ENCODE peak calls at places on chromosomes 1 and 21, in nine cellular contexts. R is A549, G is K562, D is sigmoid colon, C is tibial nerve, F is SK-N-SH, V is suprapubic skin, P is ovary, I is stomach. Q is an unnamed sample. For H3K4me1, the result is how much of the 10 kb centered on the place peaks cover.

GRCh38 chr1:117171900-117172501 is 38.7 kb downstream of the VTCN1 start:
- DNase-seq in R (no peak), G (no peak), D (no peak), C (peak), F (no peak), V (no peak), P (no peak), I (peak), Q (no peak)

GRCh38 chr1:193417420-193417819 is 231.0 kb upstream of the B3GALT2 start:
- DNase-seq in R (no peak), G (no peak), D (no peak), C (no peak), F (no peak), V (no peak), P (no peak), I (no peak), Q (no peak)

GRCh38 chr1:223088713-223089240 is 54.3 kb downstream of the TLR5 start:
- DNase-seq in R (no peak), G (no peak), D (no peak), C (no peak), F (no peak), V (no peak), P (no peak), I (no peak), Q (no peak)

GRCh38 chr1:118185083-118185899 is at the start of gene SPAG17:
- DNase-seq in R (peak), G (peak), D (no peak), C (peak), F (peak), V (peak), P (peak), I (peak), Q (peak)

GRCh38 chr21:25561668-25562641 is 45.3 kb downstream of the MRPL39 start:
- DNase-seq in R (no peak), G (no peak), D (peak), C (peak), F (peak), V (peak), P (peak), I (peak), Q (peak)

GRCh38 chr1:212610575-212610967 is 2.0 kb downstream of the ATF3 start:
- DNase-seq in R (no peak), G (no peak), D (no peak), C (no peak), F (no peak), V (no peak), P (no peak), I (no peak), Q (no peak)

GRCh38 chr1:109793486-109794318 is 30.0 kb upstream of the EPS8L3 start:
- DNase-seq in R (no peak), G (peak), D (peak), C (no peak), F (peak), V (peak), P (peak), I (peak), Q (peak)

GRCh38 chr1:66576645-66577044 is 42.7 kb downstream of the SGIP1 start:
- DNase-seq in R (no peak), G (peak), D (no peak), C (no peak), F (peak), V (no peak), P (no peak), I (no peak), Q (no peak)

GRCh38 chr1:234701737-234702341 is 91.9 kb upstream of the IRF2BP2 start:
- DNase-seq in R (no peak), G (no peak), D (peak), C (no peak), F (no peak), V (peak), P (no peak), I (no peak), Q (no peak)

GRCh38 chr1:169460193-169460833 is 25.4 kb downstream of the SLC19A2 start:
- DNase-seq in R (no peak), G (no peak), D (no peak), C (no peak), F (peak), V (no peak), P (peak), I (peak), Q (no peak)

GRCh38 chr1:233704882-233705723 is 91.2 kb downstream of the KCNK1 start:
- DNase-seq in R (no peak), G (no peak), D (no peak), C (no peak), F (peak), V (no peak), P (no peak), I (no peak), Q (no peak)

GRCh38 chr1:203521071-203521794 is 27.3 kb downstream of the OPTC start:
- DNase-seq in R (no peak), G (no peak), D (no peak), C (no peak), F (no peak), V (no peak), P (no peak), I (peak), Q (no peak)

GRCh38 chr1:155591770-155592169 is 18.2 kb upstream of the MSTO1 start:
- DNase-seq in R (peak), G (peak), D (no peak), C (peak), F (peak), V (no peak), P (no peak), I (no peak), Q (no peak)

GRCh38 chr21:27244356-27244755 is 277.5 kb upstream of the ADAMTS5 start:
- DNase-seq in R (no peak), G (no peak), D (no peak), C (no peak), F (no peak), V (no peak), P (no peak), I (no peak), Q (no peak)

GRCh38 chr1:38815903-38816627 is 43.5 kb downstream of the RRAGC start:
- DNase-seq in R (no peak), G (peak), D (no peak), C (no peak), F (no peak), V (no peak), P (no peak), I (no peak), Q (peak)

GRCh38 chr1:157774412-157774811 is 2.5 kb downstream of the FCRL2 start:
- DNase-seq in R (no peak), G (no peak), D (no peak), C (no peak), F (no peak), V (no peak), P (no peak), I (no peak), Q (no peak)

GRCh38 chr1:173393655-173393993 is 83.5 kb upstream of the PRDX6 start:
- DNase-seq in R (no peak), G (no peak), D (no peak), C (no peak), F (no peak), V (no peak), P (no peak), I (no peak), Q (no peak)

GRCh38 chr1:115364044-115364775 is 26.2 kb upstream of the NGF start:
- DNase-seq in R (no peak), G (no peak), D (no peak), C (no peak), F (peak), V (no peak), P (no peak), I (no peak), Q (no peak)

GRCh38 chr1:161115132-161115711 is 2.6 kb downstream of the PFDN2 start:
- DNase-seq in R (peak), G (peak), D (no peak), C (no peak), F (no peak), V (no peak), P (no peak), I (no peak), Q (no peak)

GRCh38 chr1:204207136-204207616 is 6.6 kb downstream of the GOLT1A start:
- DNase-seq in R (peak), G (peak), D (peak), C (peak), F (peak), V (peak), P (peak), I (peak), Q (peak)

GRCh38 chr1:203124546-203125317 is 2.8 kb upstream of the ADORA1 start:
- DNase-seq in R (no peak), G (peak), D (no peak), C (no peak), F (no peak), V (no peak), P (no peak), I (no peak), Q (no peak)

GRCh38 chr1:219757890-219758289 is 145.0 kb upstream of the ZC3H11B start:
- DNase-seq in R (no peak), G (peak), D (no peak), C (no peak), F (peak), V (no peak), P (peak), I (no peak), Q (no peak)

GRCh38 chr1:235649722-235650163 is at the start of gene GNG4:
- DNase-seq in R (no peak), G (no peak), D (peak), C (no peak), F (peak), V (no peak), P (peak), I (no peak), Q (no peak)

DNA sequence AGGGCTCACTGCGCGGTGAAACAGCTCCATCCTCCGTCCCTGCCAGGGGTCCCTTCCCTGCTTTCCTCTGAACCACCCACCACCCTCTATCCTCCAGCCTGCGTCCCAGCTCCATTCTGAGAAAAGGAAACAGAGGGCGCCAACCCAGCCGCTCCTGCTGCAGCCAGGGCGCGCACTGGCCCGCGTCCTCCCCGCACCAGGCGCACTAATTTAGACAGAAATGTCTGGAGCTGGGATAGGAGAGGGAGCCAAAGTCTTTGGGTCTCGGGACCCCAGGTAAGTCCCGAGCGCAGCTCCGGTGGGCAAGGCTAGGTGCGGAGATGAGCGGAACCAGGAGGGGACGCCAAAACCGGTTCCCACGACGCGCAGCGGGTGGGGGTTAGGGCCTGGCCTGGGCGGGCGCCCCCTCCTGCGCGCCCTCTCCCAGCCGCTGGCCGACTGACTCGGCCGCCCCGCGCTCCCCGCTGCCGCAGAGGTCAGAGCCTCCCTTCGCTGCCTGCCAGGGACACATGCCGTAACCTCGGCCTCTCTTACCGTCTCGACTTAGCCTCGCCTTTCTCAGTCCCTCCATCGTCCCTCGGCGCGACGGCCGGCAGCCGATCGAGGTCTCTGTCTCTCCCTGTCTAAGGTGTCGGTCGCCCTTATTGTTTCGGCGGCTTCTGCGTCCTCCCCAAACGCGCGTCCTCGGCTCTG is 2.0 kb downstream of the CAMK2N1 start:
- DNase-seq in R (no peak), G (no peak), D (no peak), C (no peak), F (peak), V (no peak), P (peak), I (no peak), Q (peak)
- TF ChIP-seq EP300 in R (no peak), G (no peak), D (no peak), C (no peak), F (no peak), V (no peak), P (no peak), I (no peak), Q (no peak)

DNA sequence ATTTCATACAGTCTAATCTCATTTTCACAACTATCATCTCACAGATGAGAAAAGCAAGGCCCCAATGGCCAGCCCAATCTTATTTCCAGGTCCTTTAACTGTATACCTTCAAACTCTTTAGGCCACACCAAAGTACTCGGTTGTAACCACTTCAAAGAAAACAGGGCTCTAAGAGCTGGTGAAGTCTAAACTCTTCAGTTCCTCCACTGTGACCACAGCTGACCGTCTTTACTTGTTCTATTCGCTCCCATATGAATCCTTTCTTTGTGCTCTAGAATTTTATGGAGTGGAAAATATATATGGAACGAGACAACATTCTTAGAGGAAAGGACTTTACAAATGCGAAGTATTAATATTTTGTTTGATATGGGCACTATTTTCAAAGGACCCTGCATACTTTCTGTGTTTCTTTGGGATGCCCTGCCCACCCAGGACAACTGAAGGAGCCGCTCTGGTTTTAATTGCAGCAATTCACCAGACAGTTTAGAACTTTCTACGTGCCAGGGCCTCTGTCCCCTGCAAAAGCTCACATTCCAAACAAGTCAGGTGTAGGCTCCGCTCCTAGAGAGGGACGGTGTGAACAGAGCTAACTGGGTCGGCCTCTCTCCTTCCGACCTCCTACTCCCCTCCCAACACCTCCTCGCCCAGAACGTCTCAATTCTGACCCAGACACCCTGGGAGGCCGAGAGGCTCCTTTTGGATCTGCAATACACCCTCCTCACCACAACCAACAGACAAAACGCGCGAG is 15.7 kb downstream of the IER5 start:
- DNase-seq in R (peak), G (peak), D (no peak), C (no peak), F (no peak), V (no peak), P (no peak), I (no peak), Q (no peak)
- H3K4me1 ChIP-seq in R (half or more), G (under half), D (under half), C (under half), F (half or more), V (half or more), P (under half), I (under half), Q (under half)

DNA sequence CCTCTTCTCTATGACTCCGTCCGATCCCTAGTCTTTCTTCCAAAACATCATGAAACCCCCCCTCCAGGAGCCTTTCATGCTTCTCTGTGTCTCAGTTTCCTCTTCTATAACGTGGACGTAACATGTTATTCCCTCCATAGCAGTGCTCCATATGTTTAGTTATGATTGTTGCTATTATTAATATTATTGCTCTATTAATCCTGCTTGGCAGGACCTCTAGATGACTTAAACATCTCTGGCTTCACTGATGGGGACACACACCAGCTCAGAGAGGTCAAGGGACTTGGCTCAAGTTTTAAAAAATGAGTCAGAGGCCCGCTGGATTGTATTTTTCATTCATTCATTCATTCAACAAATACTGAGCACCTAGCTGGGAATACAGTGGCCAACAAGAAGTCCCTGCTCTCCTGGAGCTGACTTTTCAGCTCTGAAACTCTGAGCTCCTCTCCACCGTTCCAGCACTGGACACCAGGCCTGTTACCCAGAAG is 404 bp upstream of the CPLANE2 start:
- DNase-seq in R (no peak), G (no peak), D (peak), C (no peak), F (no peak), V (no peak), P (no peak), I (no peak), Q (no peak)
- H3K4me3 ChIP-seq in R (peak), G (peak), D (peak), C (peak), F (peak), V (peak), P (peak), I (peak), Q (peak)

DNA sequence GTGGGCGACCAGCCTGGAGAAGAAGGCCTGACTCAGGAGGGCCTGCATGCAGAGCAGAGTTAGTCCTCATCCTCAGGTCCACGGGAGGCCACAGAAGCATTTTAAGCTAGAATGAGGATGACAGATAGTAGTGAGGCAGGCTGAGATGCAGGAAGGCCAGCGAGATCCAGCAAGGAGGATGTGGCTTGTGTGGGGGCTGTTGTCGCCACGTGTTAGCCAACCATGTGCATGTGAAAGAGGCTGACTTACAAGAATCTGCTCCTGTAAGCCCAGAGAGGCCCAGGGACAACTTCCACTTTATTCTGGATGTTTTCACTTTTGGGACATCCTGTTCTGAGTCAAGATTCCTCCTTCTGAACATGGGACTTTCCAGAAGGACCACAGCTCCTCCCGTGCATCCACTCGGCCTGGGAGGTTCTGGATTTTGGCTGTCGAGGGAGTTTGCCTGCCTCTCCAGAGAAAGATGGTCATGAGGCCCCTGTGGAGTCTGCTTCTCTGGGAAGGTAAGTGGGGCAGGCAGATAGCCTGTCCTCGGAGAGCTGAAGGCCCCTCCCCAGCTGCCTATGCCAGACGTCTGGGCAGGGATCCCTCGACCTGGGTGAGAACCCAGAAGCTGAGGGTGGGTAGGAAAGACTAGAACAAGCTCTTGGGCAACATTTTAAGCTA is at the start of gene SLAMF8:
- DNase-seq in R (no peak), G (no peak), D (no peak), C (peak), F (no peak), V (no peak), P (no peak), I (peak), Q (peak)
- TF ChIP-seq EP300 in R (no peak), G (no peak), D (no peak), C (no peak), F (no peak), V (no peak), P (no peak), I (no peak), Q (no peak)

DNA sequence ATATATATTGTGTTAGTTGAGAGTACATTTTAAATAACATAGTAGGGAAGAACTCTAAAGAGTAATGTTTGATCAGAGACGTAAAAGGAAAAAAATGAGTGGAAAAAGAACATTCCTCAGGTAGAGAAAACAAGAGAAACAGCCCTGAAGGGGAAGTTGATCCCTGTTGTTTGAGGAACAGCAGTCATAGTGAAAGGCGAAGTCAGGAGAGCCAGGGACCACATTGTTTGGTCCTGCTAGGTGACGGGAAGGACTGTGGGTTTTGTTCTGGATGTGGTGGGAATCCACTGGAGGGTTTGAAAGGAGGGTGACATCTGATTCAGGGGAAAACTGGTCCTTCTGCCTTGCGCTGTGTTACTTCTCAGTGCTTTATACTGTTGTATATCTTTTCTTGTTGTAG is 9.0 kb downstream of the DDI2 start:
- DNase-seq in R (no peak), G (no peak), D (no peak), C (no peak), F (no peak), V (no peak), P (no peak), I (no peak), Q (no peak)
- H3K4me1 ChIP-seq in R (under half), G (under half), D (under half), C (under half), F (under half), V (under half), P (under half), I (under half), Q (under half)

DNA sequence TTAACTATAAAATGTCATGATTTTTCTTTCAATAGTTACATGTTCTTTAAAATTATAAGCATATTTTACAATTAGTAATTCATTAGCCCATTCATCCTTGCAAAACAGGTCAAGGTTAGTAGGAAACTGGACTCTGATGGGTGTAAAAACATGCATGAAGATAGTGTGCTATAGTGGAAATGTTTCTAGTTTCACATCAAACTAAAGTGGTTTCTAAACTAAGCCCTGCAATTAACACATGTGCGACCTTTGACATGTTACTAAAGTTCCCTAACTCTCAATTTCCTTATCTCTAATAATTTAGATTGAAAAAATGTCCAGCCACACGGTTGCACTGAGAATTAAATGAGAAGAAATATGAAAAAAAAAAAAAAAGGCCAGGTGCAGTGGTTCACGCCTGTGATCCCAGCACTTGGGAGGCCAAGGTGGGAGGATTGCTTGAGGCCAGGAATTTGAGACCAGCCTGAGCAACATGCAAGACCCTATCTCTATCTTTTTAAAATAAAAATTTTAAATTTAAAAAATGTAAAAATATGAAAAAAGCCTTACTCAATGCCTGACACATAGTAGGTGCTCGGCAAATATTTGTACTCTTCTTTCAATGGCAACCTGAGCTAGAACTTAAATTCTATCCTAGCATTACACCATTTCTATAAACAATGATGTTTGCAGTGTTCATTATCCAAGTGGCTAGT is 44.1 kb upstream of the PALMD start:
- DNase-seq in R (no peak), G (no peak), D (no peak), C (no peak), F (no peak), V (no peak), P (no peak), I (no peak), Q (no peak)
- H3K4me3 ChIP-seq in R (no peak), G (no peak), D (no peak), C (no peak), F (no peak), V (no peak), P (no peak), I (no peak), Q (no peak)